ENCODE peak calls at places on chromosomes 11 and 22, in eight cellular contexts. M is CD8-positive, alpha-beta T cell; T is body of pancreas; Z is GM23338; L is astrocyte of the spinal cord; A is mucosa of descending colon; R is uterus; X is fibroblast of villous mesenchyme. F is an unnamed sample.

GRCh38 chr11:2577071-2578005 is 122.5 kb downstream of the KCNQ1OT1 start:
- DNase-seq in M (no peak), X (no peak), R (peak; percentile 10), L (no peak), Z (no peak), A (peak; percentile 69), T (peak; percentile 5), F (no peak)

GRCh38 chr11:61325649-61326414 is 7.1 kb downstream of the DDB1 start:
- DNase-seq in A (no peak), X (no peak), R (no peak), T (no peak), Z (no peak), L (no peak), M (no peak), F (peak; percentile 15)

GRCh38 chr11:101583180-101584128 is at the start of gene TRPC6:
- DNase-seq in Z (peak; percentile 86), R (peak; percentile 48), M (no peak), T (peak; percentile 24), X (peak; percentile 66), A (peak; percentile 24), L (peak; percentile 27), F (peak; percentile 11)

GRCh38 chr11:81963018-81963417 is 770.6 kb downstream of the FAM181B start:
- DNase-seq in L (no peak), R (no peak), Z (peak; percentile 41), X (peak; percentile 1), A (no peak), M (no peak), T (no peak), F (peak; percentile 20)

GRCh38 chr11:80846979-80847378 is 1406.1 kb upstream of the TENM4 start:
- DNase-seq in R (no peak), Z (no peak), M (no peak), T (no peak), A (no peak), X (no peak), L (no peak), F (no peak)

GRCh38 chr11:24312464-24313238 is 184.2 kb upstream of the LUZP2 start:
- DNase-seq in L (peak; percentile 66), X (peak; percentile 2), T (no peak), Z (no peak), R (no peak), A (no peak), M (peak; percentile 6), F (peak; percentile 1)

GRCh38 chr22:31241936-31242335 is 29.8 kb downstream of the LIMK2 start:
- DNase-seq in L (peak; percentile 48), X (peak; percentile 78), T (no peak), Z (no peak), A (no peak), M (no peak), R (no peak), F (peak; percentile 25)

GRCh38 chr11:116109228-116109627 is 605.0 kb upstream of the CADM1 start:
- DNase-seq in T (no peak), Z (no peak), R (peak; percentile 20), X (no peak), L (peak; percentile 40), A (no peak), M (no peak), F (peak; percentile 29)

GRCh38 chr11:55106391-55106790 is 155.6 kb upstream of the TRIM48 start:
- DNase-seq in T (no peak), Z (no peak), M (no peak), A (no peak), X (no peak), L (no peak), R (no peak), F (no peak)

GRCh38 chr11:44746894-44747293 is 20.1 kb downstream of the TSPAN18 start:
- DNase-seq in Z (no peak), L (no peak), M (no peak), A (no peak), R (peak; percentile 9), T (no peak), X (no peak), F (no peak)

GRCh38 chr22:32613773-32614172 is 139.2 kb downstream of the FBXO7 start:
- DNase-seq in Z (no peak), M (no peak), A (no peak), R (no peak), T (no peak), X (no peak), L (no peak), F (no peak)

GRCh38 chr11:118054712-118055640 is 21.9 kb upstream of the TMPRSS4 start:
- DNase-seq in T (no peak), A (no peak), L (no peak), M (no peak), R (no peak), X (no peak), Z (no peak), F (no peak)

GRCh38 chr11:65003282-65003681 is 6.5 kb upstream of the BATF2 start:
- DNase-seq in R (no peak), X (peak; percentile 31), T (no peak), A (peak; percentile 9), L (peak; percentile 28), M (no peak), Z (no peak), F (peak; percentile 45)

GRCh38 chr11:118638726-118639125 is 31.3 kb downstream of the PHLDB1 start:
- DNase-seq in T (no peak), Z (no peak), L (no peak), X (no peak), M (no peak), R (no peak), A (peak; percentile 19), F (no peak)

GRCh38 chr11:69644071-69644961 is 3.4 kb downstream of the CCND1 start:
- DNase-seq in T (peak; percentile 72), X (peak; percentile 94), R (no peak), A (peak; percentile 83), L (peak; percentile 96), M (no peak), Z (no peak), F (peak; percentile 87)

GRCh38 chr11:16036218-16036617 is 320.1 kb downstream of the SOX6 start:
- DNase-seq in T (no peak), X (no peak), R (no peak), L (no peak), M (no peak), A (no peak), Z (no peak), F (no peak)

GRCh38 chr11:16047073-16047472 is 309.3 kb downstream of the SOX6 start:
- DNase-seq in A (no peak), Z (peak; percentile 56), M (no peak), X (no peak), R (no peak), T (no peak), L (no peak), F (no peak)

GRCh38 chr11:16040151-16040550 is 316.2 kb downstream of the SOX6 start:
- DNase-seq in T (no peak), A (no peak), R (no peak), X (peak; percentile 9), M (no peak), Z (no peak), L (no peak), F (no peak)

GRCh38 chr11:16043617-16044016 is 312.7 kb downstream of the SOX6 start:
- DNase-seq in M (no peak), A (no peak), X (no peak), R (no peak), T (no peak), L (no peak), Z (no peak), F (no peak)

DNA sequence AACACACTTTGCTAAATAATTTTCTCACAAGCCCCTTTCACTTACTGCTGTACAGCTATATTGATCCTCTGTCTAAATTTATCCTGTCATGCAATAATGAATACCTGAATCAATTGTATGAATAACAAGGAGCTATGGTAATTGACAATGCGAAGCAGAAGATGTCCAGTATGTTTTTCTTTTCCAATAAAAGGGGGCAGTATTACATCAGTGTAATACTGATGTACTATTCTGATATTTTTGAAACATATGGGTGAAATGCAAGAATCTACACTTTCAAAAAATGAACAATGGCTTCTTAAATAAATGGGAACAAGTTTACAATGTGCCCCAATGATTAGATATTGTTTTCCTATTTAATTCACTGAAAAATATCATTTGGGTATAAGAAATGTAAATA is 315.1 kb downstream of the SOX6 start:
- DNase-seq in A (no peak), L (no peak), R (no peak), T (no peak), Z (no peak), M (no peak), X (no peak), F (no peak)
- TF ChIP-seq CTCF in A (no peak), L (no peak), R (no peak), T (no peak), Z (no peak), M (no peak), X (no peak), F (no peak)

DNA sequence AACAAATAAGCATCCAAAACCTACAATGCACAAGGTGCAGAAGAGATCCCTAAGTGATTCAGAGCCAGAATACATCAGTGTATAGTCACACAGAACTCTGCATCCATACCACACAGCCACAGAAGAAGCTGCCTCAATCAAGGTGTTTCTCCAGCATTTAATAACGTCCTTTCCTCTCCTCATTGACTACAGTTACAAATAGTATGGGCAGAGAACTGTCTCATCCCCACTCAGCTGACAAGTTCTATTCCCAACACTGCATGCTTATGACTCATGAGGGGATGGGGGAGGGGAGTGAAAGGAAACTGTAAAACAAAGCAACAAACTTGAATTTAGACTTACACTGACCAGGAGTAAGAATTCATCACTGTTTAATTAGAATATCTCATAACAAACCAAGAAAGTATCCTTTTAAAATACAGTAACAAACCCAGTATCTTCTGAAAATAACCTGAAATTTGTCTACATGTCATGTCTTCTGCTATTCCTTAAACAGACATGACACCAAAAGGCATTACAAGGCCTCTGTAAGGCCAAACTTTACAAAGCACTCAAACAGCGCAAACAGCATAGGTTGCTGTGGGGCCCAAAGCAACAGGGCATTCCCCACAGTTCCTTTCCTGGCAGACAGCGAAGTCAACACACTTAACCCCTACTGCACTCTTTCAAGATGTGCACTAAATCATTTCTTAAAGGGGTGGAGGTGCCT is 29.3 kb downstream of the CELF1 start:
- DNase-seq in M (peak; percentile 67), L (peak; percentile 87), T (peak; percentile 25), Z (no peak), X (peak; percentile 90), R (peak; percentile 78), A (no peak), F (peak; percentile 92)
- H3K4me3 ChIP-seq in M (no peak overlapping the region), L (no peak overlapping the region), T (no peak overlapping the region), Z (no peak overlapping the region), X (peak overlapping the region; percentile 17), R (peak overlapping the region; percentile 4), A (no peak overlapping the region), F (no peak overlapping the region)

DNA sequence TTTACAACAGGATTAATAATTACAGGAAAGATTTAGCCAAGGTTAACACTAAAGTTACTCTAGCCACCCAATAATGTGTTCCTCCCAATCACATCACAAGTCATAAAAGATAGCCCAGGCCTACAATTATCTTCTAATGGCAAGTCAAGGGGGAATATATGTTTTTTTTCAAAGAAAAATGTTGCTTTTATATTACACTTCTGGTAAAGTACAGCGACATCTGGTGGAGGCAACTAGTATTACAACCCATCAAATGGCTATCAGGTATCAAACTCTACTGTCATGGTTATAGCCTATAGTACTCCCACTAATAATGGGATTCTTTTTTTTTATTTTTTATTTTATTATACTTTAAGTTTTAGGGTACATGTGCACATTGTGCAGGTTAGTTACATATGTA is 71.8 kb downstream of the XRRA1 start:
- DNase-seq in T (no peak), Z (peak; percentile 67), X (no peak), L (peak; percentile 7), R (no peak), A (no peak), M (no peak), F (peak; percentile 35)
- TF ChIP-seq CTCF in T (peak; percentile 36), Z (peak; percentile 77), X (peak; percentile 48), L (peak; percentile 55), R (no peak), A (no peak), M (peak; percentile 35), F (peak; percentile 64)

DNA sequence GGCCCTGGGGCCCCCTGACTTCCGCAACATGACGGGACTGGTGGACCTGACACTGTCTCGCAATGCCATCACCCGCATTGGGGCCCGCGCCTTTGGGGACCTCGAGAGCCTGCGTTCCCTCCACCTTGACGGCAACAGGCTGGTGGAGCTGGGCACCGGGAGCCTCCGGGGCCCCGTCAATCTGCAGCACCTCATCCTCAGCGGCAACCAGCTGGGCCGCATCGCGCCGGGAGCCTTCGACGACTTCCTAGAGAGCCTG is 992 bp downstream of the LRFN4 start:
- DNase-seq in R (no peak), L (no peak), A (no peak), T (no peak), Z (peak; percentile 53), M (no peak), X (no peak), F (no peak)
- H3K4me3 ChIP-seq in R (no peak overlapping the region), L (peak overlapping the region; percentile 68), A (no peak overlapping the region), T (no peak overlapping the region), Z (peak overlapping the region; percentile 64), M (no peak overlapping the region), X (no peak overlapping the region), F (peak overlapping the region; percentile 58)

F was measured in fibroblast of mammary gland.